ENCODE peak calls at places on chromosomes 6 and 20, in four cellular contexts. One of them, this sample, is unnamed. For H3K4me1, the result is how much of the 10 kb centered on the place peaks cover.

GRCh38 chr20:60899320-60899719 is 352.7 kb upstream of the CDH4 start:
- DNase-seq in transverse colon: no peak
- DNase-seq in esophagus squamous epithelium: no peak
- DNase-seq in uterus: no peak
- DNase-seq in this sample: no peak

GRCh38 chr6:154878866-154879491 is 116.1 kb upstream of the TIAM2 start:
- DNase-seq in transverse colon: no peak
- DNase-seq in esophagus squamous epithelium: no peak
- DNase-seq in uterus: no peak
- DNase-seq in this sample: no peak

GRCh38 chr20:50055524-50056083 is 57.3 kb downstream of the UBE2V1 start:
- DNase-seq in transverse colon: no peak
- DNase-seq in esophagus squamous epithelium: no peak
- DNase-seq in uterus: no peak
- DNase-seq in this sample: no peak

GRCh38 chr6:135146160-135146920 is 34.8 kb upstream of the MYB start:
- DNase-seq in transverse colon: no peak
- DNase-seq in esophagus squamous epithelium: no peak
- DNase-seq in uterus: no peak
- DNase-seq in this sample: no peak

GRCh38 chr20:3515379-3516175 is 44.8 kb downstream of the ATRN start:
- DNase-seq in transverse colon: no peak
- DNase-seq in esophagus squamous epithelium: no peak
- DNase-seq in uterus: no peak
- DNase-seq in this sample: no peak

GRCh38 chr6:51717477-51717876 is 369.9 kb downstream of the PKHD1 start:
- DNase-seq in transverse colon: no peak
- DNase-seq in esophagus squamous epithelium: no peak
- DNase-seq in uterus: no peak
- DNase-seq in this sample: no peak

GRCh38 chr20:47206962-47207641 is 149.4 kb downstream of the ZMYND8 start:
- DNase-seq in transverse colon: no peak
- DNase-seq in esophagus squamous epithelium: no peak
- DNase-seq in uterus: no peak
- DNase-seq in this sample: no peak

GRCh38 chr6:24960991-24961475 is 25.3 kb upstream of the RIPOR2 start:
- DNase-seq in transverse colon: peak
- DNase-seq in esophagus squamous epithelium: no peak
- DNase-seq in uterus: peak
- DNase-seq in this sample: peak

GRCh38 chr20:13492001-13492480 is 146.7 kb downstream of the TASP1 start:
- DNase-seq in transverse colon: no peak
- DNase-seq in esophagus squamous epithelium: no peak
- DNase-seq in uterus: peak
- DNase-seq in this sample: peak

GRCh38 chr6:44044154-44044539 is 83.1 kb downstream of the MRPL14 start:
- DNase-seq in transverse colon: no peak
- DNase-seq in esophagus squamous epithelium: no peak
- DNase-seq in uterus: no peak
- DNase-seq in this sample: no peak
- H3K4me1 ChIP-seq in transverse colon: under half
- H3K4me1 ChIP-seq in esophagus squamous epithelium: under half
- H3K4me1 ChIP-seq in uterus: under half
- H3K4me1 ChIP-seq in this sample: under half

GRCh38 chr20:63848003-63848911 is 13.0 kb upstream of the ABHD16B start:
- DNase-seq in transverse colon: no peak
- DNase-seq in esophagus squamous epithelium: no peak
- DNase-seq in uterus: no peak
- DNase-seq in this sample: no peak

GRCh38 chr20:63846938-63847373 is 14.3 kb upstream of the ABHD16B start:
- DNase-seq in transverse colon: no peak
- DNase-seq in esophagus squamous epithelium: no peak
- DNase-seq in uterus: no peak
- DNase-seq in this sample: no peak

GRCh38 chr20:63847374-63848002 is 13.8 kb upstream of the ABHD16B start:
- DNase-seq in transverse colon: no peak
- DNase-seq in esophagus squamous epithelium: no peak
- DNase-seq in uterus: no peak
- DNase-seq in this sample: no peak

GRCh38 chr20:63844384-63845025 is 13.4 kb upstream of the ZBTB46 start:
- DNase-seq in transverse colon: no peak
- DNase-seq in esophagus squamous epithelium: no peak
- DNase-seq in uterus: no peak
- DNase-seq in this sample: no peak

GRCh38 chr20:63846128-63846771 is 15.0 kb upstream of the ABHD16B start:
- DNase-seq in transverse colon: no peak
- DNase-seq in esophagus squamous epithelium: no peak
- DNase-seq in uterus: no peak
- DNase-seq in this sample: no peak
- H3K4me3 ChIP-seq in transverse colon: no peak
- H3K4me3 ChIP-seq in esophagus squamous epithelium: no peak
- H3K4me3 ChIP-seq in uterus: peak
- H3K4me3 ChIP-seq in this sample: no peak

GRCh38 chr20:53631909-53632662 is 38.4 kb upstream of the ZNF217 start:
- DNase-seq in transverse colon: no peak
- DNase-seq in esophagus squamous epithelium: no peak
- DNase-seq in uterus: peak
- DNase-seq in this sample: no peak
- TF ChIP-seq POLR2A in transverse colon: no peak
- TF ChIP-seq POLR2A in esophagus squamous epithelium: no peak
- TF ChIP-seq POLR2A in uterus: no peak
- TF ChIP-seq POLR2A in this sample: no peak

GRCh38 chr6:90284236-90284744 is 12.4 kb downstream of the BACH2 start:
- DNase-seq in transverse colon: no peak
- DNase-seq in esophagus squamous epithelium: no peak
- DNase-seq in uterus: peak
- DNase-seq in this sample: peak
- H3K4me1 ChIP-seq in transverse colon: under half
- H3K4me1 ChIP-seq in esophagus squamous epithelium: under half
- H3K4me1 ChIP-seq in uterus: under half
- H3K4me1 ChIP-seq in this sample: under half

GRCh38 chr20:51563141-51563596 is 20.6 kb upstream of the NFATC2 start:
- DNase-seq in transverse colon: peak
- DNase-seq in esophagus squamous epithelium: no peak
- DNase-seq in uterus: no peak
- DNase-seq in this sample: no peak
- H3K4me3 ChIP-seq in transverse colon: no peak
- H3K4me3 ChIP-seq in esophagus squamous epithelium: peak
- H3K4me3 ChIP-seq in uterus: peak
- H3K4me3 ChIP-seq in this sample: no peak

DNA sequence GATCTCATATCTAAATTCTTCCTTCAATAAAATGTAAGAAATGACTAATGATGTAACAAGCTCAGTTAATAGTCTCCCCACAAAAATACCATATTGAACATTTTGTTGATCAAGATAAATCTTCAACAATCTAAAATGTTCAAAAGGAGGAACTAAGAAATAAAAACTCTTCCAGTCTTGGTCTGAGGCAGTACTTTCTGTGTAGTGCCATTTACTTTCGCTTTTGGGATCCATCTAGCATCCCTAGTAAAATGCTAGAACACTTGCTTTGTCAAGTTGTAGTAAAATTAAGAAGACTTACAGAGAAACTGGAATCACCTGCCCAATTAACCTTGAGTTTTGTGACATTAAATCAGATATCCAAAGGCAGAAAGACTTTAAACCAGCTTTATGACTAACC is 246.4 kb downstream of the KHDRBS2 start:
- DNase-seq in transverse colon: no peak
- DNase-seq in esophagus squamous epithelium: no peak
- DNase-seq in uterus: no peak
- DNase-seq in this sample: no peak
- TF ChIP-seq POLR2A in transverse colon: no peak
- TF ChIP-seq POLR2A in esophagus squamous epithelium: no peak
- TF ChIP-seq POLR2A in uterus: no peak
- TF ChIP-seq POLR2A in this sample: no peak

DNA sequence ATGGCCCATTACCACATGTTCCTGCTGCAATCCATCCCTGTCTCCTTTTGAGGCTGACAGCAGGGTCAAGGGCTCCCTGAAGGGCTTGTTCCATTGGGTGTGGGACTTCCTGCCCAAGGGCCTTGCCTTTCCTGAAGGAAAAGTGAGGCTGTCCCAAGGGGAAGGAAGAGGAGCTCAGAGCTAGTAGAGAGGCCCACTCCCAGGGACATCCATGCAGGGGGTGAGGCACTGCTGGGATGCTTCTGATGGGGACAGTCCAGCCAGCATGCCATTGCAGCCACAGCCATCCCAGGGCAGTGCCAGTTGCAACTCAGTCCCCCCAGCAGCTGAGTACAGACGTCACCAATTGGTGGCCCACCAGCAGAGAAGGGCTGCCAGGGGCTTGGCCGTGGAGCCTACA is 138.5 kb upstream of the FOXA2 start:
- DNase-seq in transverse colon: no peak
- DNase-seq in esophagus squamous epithelium: no peak
- DNase-seq in uterus: no peak
- DNase-seq in this sample: no peak
- H3K4me1 ChIP-seq in transverse colon: under half
- H3K4me1 ChIP-seq in esophagus squamous epithelium: under half
- H3K4me1 ChIP-seq in uterus: under half
- H3K4me1 ChIP-seq in this sample: under half

This sample was measured in body of pancreas.